ENCODE peak calls at places on chromosomes 12 and 14, in six cellular contexts. J, B, K, D, R and A are unnamed samples.

GRCh38 chr12:108772247-108772646 is 40.9 kb upstream of the CORO1C start:
- DNase-seq in R (no peak), D (peak), J (no peak), B (no peak), K (no peak), A (peak)

GRCh38 chr14:33477752-33478151 is 473.1 kb downstream of the EGLN3 start:
- DNase-seq in K (no peak), D (peak), R (peak), J (no peak), B (no peak), A (no peak)

GRCh38 chr14:20421267-20421666 is 8.0 kb upstream of the TEP1 start:
- DNase-seq in D (peak), J (no peak), R (no peak), K (no peak), B (no peak), A (no peak)

GRCh38 chr14:64060648-64061096 is 207.9 kb downstream of the SYNE2 start:
- DNase-seq in R (peak), J (peak), K (no peak), D (peak), B (no peak), A (no peak)

GRCh38 chr14:61152851-61153364 is 128.2 kb downstream of the TMEM30B start:
- DNase-seq in J (no peak), B (no peak), D (no peak), R (no peak), K (no peak), A (no peak)

GRCh38 chr12:108120863-108121165 is 8.3 kb upstream of the WSCD2 start:
- DNase-seq in R (no peak), D (no peak), B (no peak), K (no peak), J (no peak), A (no peak)

GRCh38 chr14:68470361-68470760 is 322.5 kb downstream of the ZFP36L1 start:
- DNase-seq in B (no peak), J (no peak), R (no peak), K (no peak), D (no peak), A (no peak)

GRCh38 chr12:132477009-132477702 is 12.8 kb upstream of the FBRSL1 start:
- DNase-seq in R (no peak), B (peak), D (no peak), J (no peak), K (peak), A (no peak)

GRCh38 chr12:106090586-106091411 is 48.0 kb downstream of the NUAK1 start:
- DNase-seq in K (no peak), R (no peak), B (no peak), D (no peak), J (peak), A (no peak)

GRCh38 chr12:119949594-119949993 is 39.4 kb upstream of the BICDL1 start:
- DNase-seq in R (no peak), J (no peak), B (no peak), D (no peak), K (no peak), A (no peak)

GRCh38 chr12:5444520-5444919 is 12.6 kb downstream of the NTF3 start:
- DNase-seq in B (no peak), J (no peak), K (no peak), D (no peak), R (no peak), A (no peak)
- H3K27ac ChIP-seq in B (no peak), J (no peak), K (no peak), D (no peak), R (no peak), A (no peak)

DNA sequence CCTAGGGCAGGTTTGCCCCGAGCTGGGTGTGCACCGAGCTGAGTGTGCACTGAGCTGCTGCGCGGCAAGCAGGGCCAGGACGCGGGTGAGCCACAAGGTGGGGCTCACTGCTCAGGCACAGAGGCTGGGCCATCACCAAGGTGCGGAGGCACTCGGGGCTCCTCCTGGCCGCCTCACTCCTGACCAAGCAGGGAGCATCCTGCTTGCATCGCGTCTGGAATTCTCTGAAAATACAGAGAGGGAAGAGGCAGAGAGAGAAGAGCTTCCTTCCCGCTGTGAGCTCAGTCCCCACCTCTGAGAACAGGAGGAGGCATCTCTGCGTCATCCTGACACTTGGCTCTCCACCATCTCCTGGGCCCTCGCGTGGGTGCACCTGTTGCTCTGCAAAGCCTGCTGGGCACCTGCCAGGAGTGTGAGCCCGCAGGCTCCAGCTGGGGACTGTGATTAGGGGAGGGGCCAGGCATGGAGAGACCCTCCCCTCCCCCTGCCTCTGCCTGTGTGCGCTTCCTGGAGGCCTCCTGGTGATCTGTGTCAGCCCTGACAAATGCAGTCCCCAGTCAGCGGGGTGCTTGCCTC is 116.3 kb downstream of the GLT1D1 start:
- DNase-seq in D (peak), K (peak), R (peak), B (peak), J (peak), A (no peak)
- TF ChIP-seq CTCF in D (peak), K (no peak), R (peak), B (no peak), J (peak), A (peak)

DNA sequence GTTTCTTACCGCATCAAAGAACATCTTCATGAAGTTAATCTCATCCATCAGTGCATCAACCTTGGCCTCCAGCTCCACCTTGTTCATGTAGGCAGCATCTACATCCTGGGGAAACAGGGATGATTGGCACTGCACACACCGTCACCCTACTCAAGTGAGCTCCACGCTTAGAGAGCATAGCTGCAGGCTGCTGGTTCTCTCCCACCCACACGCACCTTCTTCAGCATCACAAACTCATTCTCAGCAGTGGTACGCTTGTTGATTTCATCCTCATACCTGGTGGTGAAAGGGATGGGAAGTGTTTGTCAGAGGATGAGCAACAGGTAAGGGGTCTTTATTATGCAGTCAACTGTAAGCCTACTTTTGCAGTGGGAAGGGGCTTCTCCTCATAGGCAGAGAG is 2.3 kb downstream of the KRT5 start:
- DNase-seq in K (no peak), R (no peak), B (no peak), D (no peak), J (no peak), A (no peak)
- H3K27ac ChIP-seq in K (no peak), R (no peak), B (no peak), D (no peak), J (no peak), A (no peak)

GRCh38 chr14:24314377-24315193 is 3.3 kb downstream of the LTB4R start:
- DNase-seq in J (no peak), K (no peak), R (no peak), B (no peak), D (no peak), A (no peak)

GRCh38 chr14:24316597-24316950 is 5.3 kb downstream of the LTB4R start:
- DNase-seq in D (no peak), K (no peak), J (no peak), B (no peak), R (no peak), A (no peak)

GRCh38 chr14:24317141-24317927 is 6.0 kb downstream of the LTB4R start:
- DNase-seq in R (no peak), D (no peak), K (no peak), B (no peak), J (no peak), A (no peak)

GRCh38 chr14:24315243-24315806 is 4.0 kb downstream of the LTB4R start:
- DNase-seq in J (no peak), K (no peak), D (no peak), B (no peak), R (no peak), A (no peak)

GRCh38 chr14:24315807-24316596 is 4.7 kb downstream of the LTB4R start:
- DNase-seq in J (peak), D (peak), K (no peak), B (peak), R (no peak), A (peak)
- TF ChIP-seq CTCF in J (peak), D (peak), K (no peak), B (peak), R (no peak), A (peak)

DNA sequence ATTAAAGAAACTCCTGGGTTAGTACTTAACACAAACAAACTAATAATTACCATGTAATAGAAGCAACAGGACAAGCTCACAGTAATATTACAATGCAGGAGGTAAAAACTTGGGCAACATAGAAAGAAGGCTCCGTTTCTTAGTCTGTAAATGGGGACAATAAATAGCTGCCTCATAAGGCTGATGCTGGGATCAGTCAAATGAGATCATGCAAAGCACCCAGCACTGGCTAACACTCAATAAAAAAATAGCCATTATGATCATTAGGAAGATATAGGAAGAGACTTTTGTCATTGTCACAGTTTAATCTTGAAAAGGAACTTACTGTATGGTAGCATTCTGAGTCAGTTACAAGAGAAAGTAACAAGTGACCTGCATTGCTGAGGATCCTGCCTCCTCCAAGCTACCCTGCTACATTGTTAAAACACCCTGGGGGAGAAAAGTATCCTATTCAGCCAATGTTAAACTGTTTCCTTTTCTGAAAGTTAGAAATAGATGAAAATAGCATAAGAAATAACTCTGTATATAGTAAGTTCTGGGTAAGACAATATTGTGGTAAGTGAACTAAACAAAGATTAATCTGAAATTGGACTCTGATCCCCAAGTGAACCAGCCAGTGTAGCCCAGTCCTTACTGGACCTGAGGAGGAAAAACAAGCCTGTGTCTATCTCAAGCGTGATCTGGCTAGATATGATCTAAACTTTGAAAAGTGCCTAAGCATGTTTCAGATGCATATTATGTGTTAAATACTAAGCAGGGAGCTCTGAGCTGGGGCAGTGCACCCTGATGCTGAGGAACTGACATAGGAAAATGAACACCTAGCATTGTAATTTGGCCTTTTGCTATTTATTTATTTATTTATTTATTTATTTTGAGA is 3.6 kb upstream of the NUDT4 start:
- DNase-seq in K (no peak), B (no peak), J (no peak), D (peak), R (peak), A (no peak)
- H3K27ac ChIP-seq in K (no peak), B (peak), J (no peak), D (peak), R (no peak), A (peak)

GRCh38 chr12:6788972-6789905 is at the start of gene CD4:
- DNase-seq in B (peak), D (peak), K (no peak), J (peak), R (no peak), A (peak)

GRCh38 chr12:6792522-6793201 is 3.3 kb downstream of the CD4 start:
- DNase-seq in J (no peak), B (no peak), K (no peak), R (peak), D (no peak), A (peak)

GRCh38 chr12:6791931-6792520 is 2.7 kb downstream of the CD4 start:
- DNase-seq in J (no peak), D (no peak), R (no peak), B (no peak), K (no peak), A (no peak)

GRCh38 chr12:6787309-6787708 is 2.0 kb upstream of the CD4 start:
- DNase-seq in R (no peak), K (no peak), J (no peak), B (no peak), D (no peak), A (no peak)

DNA sequence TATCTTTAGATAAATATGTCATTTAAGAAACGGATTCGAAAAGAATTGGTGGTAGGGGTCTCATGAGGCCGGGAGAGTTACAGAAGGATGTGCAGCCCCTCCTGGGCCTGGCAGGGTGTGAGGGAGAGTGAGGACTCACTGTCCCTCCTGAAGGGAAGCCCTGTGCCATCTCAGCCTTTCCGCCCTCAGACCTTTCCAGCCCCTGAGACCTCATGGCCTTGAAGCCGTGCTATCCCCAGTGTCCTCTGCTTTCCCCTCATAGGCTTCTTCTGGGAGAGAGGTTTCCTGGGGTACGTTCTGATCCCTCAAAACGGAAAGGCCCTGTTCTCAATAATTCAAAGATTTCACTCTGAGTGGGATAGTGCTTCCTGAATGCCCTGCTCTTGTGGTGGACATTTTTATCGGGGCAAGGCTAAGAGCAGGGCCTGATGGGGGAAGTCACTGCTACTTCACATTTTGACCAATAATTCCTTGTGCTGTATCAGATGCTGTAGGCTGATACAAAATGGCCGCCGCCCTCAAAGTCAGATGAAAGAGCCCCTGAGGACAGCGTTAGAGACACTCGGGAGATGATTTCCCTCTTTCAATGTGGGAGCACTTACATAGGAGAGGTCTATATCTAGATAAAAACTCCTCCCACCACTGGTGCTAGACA is 1.3 kb downstream of the CD4 start:
- DNase-seq in D (no peak), R (no peak), J (no peak), B (no peak), K (no peak), A (no peak)
- TF ChIP-seq CTCF in D (no peak), R (no peak), J (no peak), B (no peak), K (no peak), A (no peak)

GRCh38 chr12:88693837-88694445 is 113.7 kb upstream of the KITLG start:
- DNase-seq in D (no peak), K (no peak), R (no peak), J (no peak), B (no peak), A (no peak)

GRCh38 chr12:88691811-88692210 is 111.5 kb upstream of the KITLG start:
- DNase-seq in B (no peak), J (no peak), R (no peak), K (no peak), D (no peak), A (no peak)
- H3K27ac ChIP-seq in B (no peak), J (no peak), R (no peak), K (no peak), D (no peak), A (no peak)

GRCh38 chr14:56243110-56243509 is 124.9 kb downstream of the PELI2 start:
- DNase-seq in R (peak), B (no peak), J (no peak), K (no peak), D (peak), A (no peak)

GRCh38 chr14:56248442-56248841 is 130.2 kb downstream of the PELI2 start:
- DNase-seq in J (no peak), R (no peak), K (no peak), D (peak), B (no peak), A (no peak)

GRCh38 chr14:56244138-56244789 is 126.1 kb downstream of the PELI2 start:
- DNase-seq in B (no peak), R (no peak), J (no peak), D (no peak), K (no peak), A (no peak)

DNA sequence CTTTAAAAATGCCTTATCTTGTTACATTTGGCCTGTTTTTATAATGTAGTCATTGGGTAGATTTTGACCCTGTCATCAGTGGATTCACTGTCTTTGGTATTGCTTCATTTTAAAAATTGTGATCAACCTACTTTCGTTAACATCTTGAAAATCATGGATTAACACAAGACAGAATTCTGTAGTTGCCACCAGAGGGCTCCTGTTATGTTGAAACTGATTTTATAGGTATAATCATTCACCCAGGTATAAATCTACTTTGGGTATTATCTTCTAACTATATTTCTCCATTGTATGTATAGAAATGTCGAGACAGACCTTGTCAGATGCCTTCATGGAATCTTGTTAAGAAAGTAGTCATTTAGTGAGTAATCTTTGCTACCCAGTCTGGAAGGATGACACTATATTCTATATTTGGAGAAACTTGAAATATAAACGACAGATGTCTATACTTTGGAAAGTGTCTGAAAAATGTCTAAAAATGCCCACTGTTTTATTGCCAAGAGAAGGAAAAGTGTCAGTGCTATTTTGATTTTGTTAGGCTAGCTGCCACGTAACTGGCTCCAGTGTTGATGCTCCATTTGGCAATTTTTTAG is 129.4 kb downstream of the PELI2 start:
- DNase-seq in B (no peak), R (no peak), D (peak), K (no peak), J (no peak), A (no peak)
- TF ChIP-seq CTCF in B (no peak), R (peak), D (peak), K (no peak), J (peak), A (peak)